ENCODE peak calls at places on chromosome 11, in seven cellular contexts. U is stimulated activated naive CD4-positive, alpha-beta T cell treated with Interleukin-2 at 50 U/mL for 16 hours; O is RCC 7860; B is T-helper 2 cell; C is activated naive CD4-positive, alpha-beta T cell treated with anti-CD3 and anti-CD28 coated beads for 36 hours; A is ELR; X is NB4. Y is an unnamed sample.

GRCh38 chr11:123188508-123189165 is 6.4 kb downstream of the CLMP start:
- DNase-seq in C (no peak), U (no peak), B (no peak), X (no peak), O (peak; percentile 38), A (peak; percentile 95), Y (no peak)

GRCh38 chr11:32312206-32312817 is 123.0 kb downstream of the WT1 start:
- DNase-seq in C (no peak), U (no peak), O (no peak), A (peak; percentile 33), B (no peak), X (no peak), Y (no peak)

GRCh38 chr11:93704237-93704636 is 37.1 kb downstream of the TAF1D start:
- DNase-seq in X (peak; percentile 26), U (no peak), A (peak; percentile 27), B (no peak), O (no peak), C (peak; percentile 23), Y (no peak)

GRCh38 chr11:86172894-86173293 is 71.7 kb upstream of the EED start:
- DNase-seq in A (peak; percentile 85), X (no peak), B (no peak), U (no peak), C (no peak), O (peak; percentile 90), Y (peak; percentile 24)

GRCh38 chr11:109106201-109106906 is 315.6 kb upstream of the C11orf87 start:
- DNase-seq in B (no peak), C (no peak), U (no peak), O (no peak), X (no peak), A (no peak), Y (no peak)

GRCh38 chr11:37182036-37182435 is 584.0 kb upstream of the RAG2 start:
- DNase-seq in C (no peak), X (no peak), U (no peak), B (no peak), A (no peak), O (no peak), Y (no peak)

GRCh38 chr11:116970485-116971292 is 127.5 kb downstream of the SIK3 start:
- DNase-seq in B (no peak), C (peak; percentile 15), U (no peak), X (peak; percentile 66), O (no peak), A (peak; percentile 45), Y (no peak)

GRCh38 chr11:15584158-15584557 is 469.4 kb downstream of the INSC start:
- DNase-seq in U (no peak), A (no peak), C (no peak), B (no peak), O (no peak), X (no peak), Y (no peak)

GRCh38 chr11:125637840-125638239 is 12.9 kb downstream of the CHEK1 start:
- DNase-seq in O (no peak), A (peak; percentile 12), C (no peak), X (no peak), B (no peak), U (no peak), Y (peak; percentile 7)

GRCh38 chr11:86041975-86042378 is 26.9 kb downstream of the PICALM start:
- DNase-seq in A (peak; percentile 93), U (no peak), B (no peak), C (peak; percentile 77), O (peak; percentile 72), X (peak; percentile 89), Y (peak; percentile 91)

GRCh38 chr11:118212781-118213565 is 11.8 kb downstream of the JAML start:
- DNase-seq in C (no peak), X (peak; percentile 82), B (no peak), O (no peak), U (no peak), A (no peak), Y (peak; percentile 85)

GRCh38 chr11:12008790-12009616 is 577 bp upstream of the DKK3 start:
- DNase-seq in O (no peak), C (no peak), B (no peak), A (peak; percentile 84), U (no peak), X (no peak), Y (no peak)

GRCh38 chr11:17528181-17528691 is 16.0 kb downstream of the USH1C start:
- DNase-seq in U (peak; percentile 15), B (peak; percentile 18), X (peak; percentile 66), O (peak; percentile 19), C (peak; percentile 68), A (peak; percentile 60), Y (peak; percentile 76)

GRCh38 chr11:77035580-77035979 is 1.4 kb downstream of the B3GNT6 start:
- DNase-seq in X (no peak), U (no peak), C (no peak), O (no peak), B (no peak), A (no peak), Y (no peak)

GRCh38 chr11:64067257-64067993 is 31.7 kb downstream of the FLRT1 start:
- DNase-seq in U (no peak), B (no peak), O (no peak), A (no peak), X (no peak), C (no peak), Y (no peak)

Y was measured in KBM-7.